ENCODE peak calls at places on chromosomes 3 and 15, in six cellular contexts. One of them, this sample, is unnamed.

GRCh38 chr3:158794936-158795518 is 6.8 kb upstream of the MFSD1 start:
- DNase-seq in SHP77: peak
- DNase-seq in NAMALWA: peak
- DNase-seq in cerebellar nuclear complex: no peak
- DNase-seq in NCI-H1436: peak
- DNase-seq in Right ventricle myocardium superior: no peak
- DNase-seq in this sample: peak

GRCh38 chr3:123535580-123535979 is 49.3 kb downstream of the HACD2 start:
- DNase-seq in SHP77: no peak
- DNase-seq in cerebellar nuclear complex: no peak
- DNase-seq in Right ventricle myocardium superior: no peak
- DNase-seq in NAMALWA: no peak
- DNase-seq in NCI-H1436: no peak
- DNase-seq in this sample: no peak

GRCh38 chr15:29922191-29922590 is 99.9 kb upstream of the TJP1 start:
- DNase-seq in NCI-H1436: no peak
- DNase-seq in NAMALWA: no peak
- DNase-seq in Right ventricle myocardium superior: no peak
- DNase-seq in SHP77: no peak
- DNase-seq in cerebellar nuclear complex: no peak
- DNase-seq in this sample: no peak

GRCh38 chr3:12301513-12301912 is 12.6 kb downstream of the PPARG start:
- DNase-seq in NAMALWA: no peak
- DNase-seq in cerebellar nuclear complex: no peak
- DNase-seq in SHP77: no peak
- DNase-seq in Right ventricle myocardium superior: no peak
- DNase-seq in NCI-H1436: no peak
- DNase-seq in this sample: no peak

GRCh38 chr3:136943396-136943795 is 14.4 kb upstream of the IL20RB start:
- DNase-seq in SHP77: no peak
- DNase-seq in NCI-H1436: no peak
- DNase-seq in cerebellar nuclear complex: no peak
- DNase-seq in Right ventricle myocardium superior: no peak
- DNase-seq in NAMALWA: no peak
- DNase-seq in this sample: no peak

GRCh38 chr3:10508619-10509260 is 3.4 kb upstream of the ATP2B2 start:
- DNase-seq in NCI-H1436: no peak
- DNase-seq in SHP77: no peak
- DNase-seq in NAMALWA: no peak
- DNase-seq in Right ventricle myocardium superior: no peak
- DNase-seq in cerebellar nuclear complex: no peak
- DNase-seq in this sample: no peak

GRCh38 chr3:141526709-141527108 is 39.9 kb downstream of the RASA2 start:
- DNase-seq in cerebellar nuclear complex: no peak
- DNase-seq in NCI-H1436: no peak
- DNase-seq in Right ventricle myocardium superior: no peak
- DNase-seq in NAMALWA: no peak
- DNase-seq in SHP77: no peak
- DNase-seq in this sample: no peak

GRCh38 chr3:106326941-106327765 is 458.3 kb upstream of the CBLB start:
- DNase-seq in SHP77: no peak
- DNase-seq in NAMALWA: no peak
- DNase-seq in NCI-H1436: no peak
- DNase-seq in Right ventricle myocardium superior: no peak
- DNase-seq in cerebellar nuclear complex: no peak
- DNase-seq in this sample: no peak

This sample was measured in Karpas-422.